ENCODE peak calls at places on chromosomes 1 and 21, in four cellular contexts. R, S, U and X are unnamed samples.

GRCh38 chr1:174965006-174965971 is 34.5 kb upstream of the CACYBP start:
- DNase-seq in R (no peak), U (no peak), S (peak; percentile 20), X (peak; percentile 7)

GRCh38 chr1:183124259-183124658 is 61.8 kb upstream of the LAMC2 start:
- DNase-seq in U (no peak), S (no peak), R (no peak), X (no peak)

GRCh38 chr1:109622895-109623294 is 3.3 kb downstream of the AMPD2 start:
- DNase-seq in R (no peak), S (no peak), U (no peak), X (no peak)

GRCh38 chr1:158864595-158864994 is 33.4 kb downstream of the MNDA start:
- DNase-seq in S (no peak), U (no peak), R (no peak), X (no peak)

GRCh38 chr1:29474845-29475244 is 238.5 kb downstream of the PTPRU start:
- DNase-seq in R (no peak), S (no peak), U (no peak), X (no peak)

GRCh38 chr1:86714159-86714558 is 9.8 kb downstream of the SH3GLB1 start:
- DNase-seq in U (no peak), S (no peak), R (no peak), X (peak; percentile 23)

GRCh38 chr1:25565188-25565591 is 21.8 kb downstream of the LDLRAP1 start:
- DNase-seq in R (no peak), U (no peak), S (no peak), X (peak; percentile 47)

GRCh38 chr1:156664046-156664948 is 12.9 kb downstream of the NES start:
- DNase-seq in R (no peak), S (no peak), U (no peak), X (peak; percentile 58)

GRCh38 chr1:235024045-235024439 is 104.6 kb downstream of the TOMM20 start:
- DNase-seq in S (no peak), R (no peak), U (no peak), X (no peak)

GRCh38 chr1:37282763-37283162 is 191.6 kb upstream of the ZC3H12A start:
- DNase-seq in S (no peak), R (no peak), U (no peak), X (no peak)

GRCh38 chr1:167086033-167086432 is 4.1 kb downstream of the GPA33 start:
- DNase-seq in S (no peak), R (no peak), U (no peak), X (no peak)

GRCh38 chr1:228850141-228851100 is 115.1 kb downstream of the RHOU start:
- DNase-seq in S (no peak), R (no peak), U (no peak), X (peak; percentile 58)

GRCh38 chr1:59750612-59751395 is 63.9 kb upstream of the HOOK1 start:
- DNase-seq in S (no peak), R (no peak), U (no peak), X (peak; percentile 94)

GRCh38 chr1:125080077-125080476 is 3895.3 kb downstream of the SRGAP2C start:
- DNase-seq in S (no peak), U (no peak), R (no peak), X (no peak)

GRCh38 chr1:246383791-246384190 is 123.3 kb downstream of the SMYD3 start:
- DNase-seq in U (no peak), S (no peak), R (no peak), X (no peak)

GRCh38 chr1:93815738-93816110 is 63.3 kb downstream of the DNTTIP2 start:
- DNase-seq in R (no peak), U (no peak), S (no peak), X (no peak)

GRCh38 chr1:182348916-182349747 is 42.5 kb downstream of the GLUL start:
- DNase-seq in R (no peak), S (no peak), U (no peak), X (no peak)

GRCh38 chr1:151540982-151541377 is 871 bp downstream of the TUFT1 start:
- DNase-seq in R (peak; percentile 37), S (no peak), U (no peak), X (no peak)

GRCh38 chr1:248140846-248141245 is 4.1 kb upstream of the OR2M5 start:
- DNase-seq in R (no peak), U (no peak), S (no peak), X (no peak)

GRCh38 chr1:117059334-117059677 is 820 bp upstream of the TTF2 start:
- DNase-seq in S (no peak), R (peak; percentile 36), U (peak; percentile 52), X (no peak)

GRCh38 chr1:225462714-225463574 is 35.1 kb upstream of the LBR start:
- DNase-seq in S (no peak), U (no peak), R (no peak), X (no peak)

GRCh38 chr1:6646499-6647148 is 22.0 kb downstream of the THAP3 start:
- DNase-seq in U (no peak), R (peak; percentile 28), S (peak; percentile 57), X (peak; percentile 54)
- TF ChIP-seq USF2 in U (no peak), R (no peak), S (no peak), X (no peak)

GRCh38 chr1:97204468-97204867 is 482.9 kb downstream of the PTBP2 start:
- DNase-seq in U (no peak), S (no peak), R (no peak), X (peak; percentile 75)

GRCh38 chr1:97200627-97201026 is 479.0 kb downstream of the PTBP2 start:
- DNase-seq in S (no peak), R (no peak), U (no peak), X (no peak)

GRCh38 chr1:97202481-97202880 is 480.9 kb downstream of the PTBP2 start:
- DNase-seq in S (no peak), R (no peak), U (no peak), X (no peak)

GRCh38 chr1:97202981-97203380 is 481.4 kb downstream of the PTBP2 start:
- DNase-seq in S (no peak), U (no peak), R (no peak), X (no peak)
- TF ChIP-seq ELK1 in S (no peak), U (no peak), R (no peak), X (no peak)

GRCh38 chr21:17497345-17497744 is 15.5 kb upstream of the CXADR start:
- DNase-seq in R (no peak), S (no peak), U (no peak), X (no peak)

GRCh38 chr21:17495680-17496079 is 17.2 kb upstream of the CXADR start:
- DNase-seq in R (no peak), S (no peak), U (no peak), X (no peak)

GRCh38 chr21:17498586-17498985 is 14.3 kb upstream of the CXADR start:
- DNase-seq in S (no peak), R (no peak), U (no peak), X (no peak)

GRCh38 chr21:17506936-17507335 is 5.9 kb upstream of the CXADR start:
- DNase-seq in R (no peak), S (no peak), U (no peak), X (no peak)

DNA sequence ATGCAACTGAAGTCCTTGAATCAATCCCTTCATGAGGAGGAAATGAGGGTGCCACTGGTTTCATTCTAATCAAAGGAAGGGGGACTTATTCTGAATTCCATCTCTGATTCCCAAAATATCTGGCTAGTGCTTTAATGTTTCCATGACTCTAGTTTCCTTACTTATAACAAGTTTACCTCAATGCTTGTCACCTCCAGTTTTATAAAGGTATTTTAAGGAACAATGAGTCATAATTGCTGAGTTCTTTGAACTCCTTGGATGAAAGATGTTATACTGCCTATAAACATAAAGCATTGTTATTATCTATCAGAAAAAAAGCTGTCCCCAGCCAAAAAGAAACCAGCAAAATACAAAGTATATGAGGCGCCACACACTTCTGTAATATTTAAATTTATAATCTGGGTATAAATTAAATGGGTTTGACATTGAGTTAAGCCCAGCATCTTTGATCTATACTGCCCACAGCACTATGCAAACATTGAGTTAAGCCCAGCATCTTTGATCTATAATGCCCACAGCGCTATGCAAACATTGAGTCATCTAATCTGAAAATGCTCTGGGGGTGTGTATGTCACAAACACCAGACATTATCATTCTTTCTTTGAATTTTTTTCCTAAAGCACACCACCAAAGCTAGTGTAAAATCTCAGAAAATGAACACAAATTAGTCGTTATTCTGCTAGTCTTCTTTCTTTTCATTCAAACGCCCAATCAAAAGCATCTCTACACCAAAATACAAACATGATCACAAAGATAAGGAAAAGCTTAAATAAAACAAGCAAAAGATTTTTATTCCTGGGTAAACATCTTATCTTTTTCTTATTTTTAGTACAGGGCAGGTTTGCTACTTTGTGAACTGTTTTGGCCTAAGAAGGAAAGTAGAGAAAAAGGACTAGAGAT is 11.5 kb upstream of the CXADR start:
- DNase-seq in S (no peak), U (no peak), R (no peak), X (no peak)
- TF ChIP-seq USF2 in S (no peak), U (no peak), R (no peak), X (no peak)

GRCh38 chr1:1422465-1423244 is 1.6 kb upstream of the ANKRD65 start:
- DNase-seq in S (no peak), R (no peak), U (no peak), X (peak; percentile 50)

GRCh38 chr1:1420654-1421134 is 382 bp downstream of the ANKRD65 start:
- DNase-seq in R (no peak), S (no peak), U (no peak), X (no peak)

GRCh38 chr1:1423245-1423597 is 2.1 kb upstream of the ANKRD65 start:
- DNase-seq in S (no peak), R (no peak), U (no peak), X (no peak)

GRCh38 chr1:1421147-1421906 is at the start of gene ANKRD65:
- DNase-seq in R (no peak), U (no peak), S (no peak), X (no peak)

GRCh38 chr1:1421907-1422464 is 910 bp upstream of the ANKRD65 start:
- DNase-seq in S (no peak), R (no peak), U (no peak), X (no peak)
- TF ChIP-seq ELK1 in S (no peak), R (no peak), U (no peak), X (no peak)

GRCh38 chr1:221664253-221664652 is 77.6 kb downstream of the DUSP10 start:
- DNase-seq in R (no peak), S (no peak), U (no peak), X (no peak)

GRCh38 chr1:221667504-221667903 is 74.4 kb downstream of the DUSP10 start:
- DNase-seq in S (no peak), U (peak; percentile 72), R (no peak), X (peak; percentile 90)

GRCh38 chr1:221663321-221663720 is 78.6 kb downstream of the DUSP10 start:
- DNase-seq in S (no peak), U (no peak), R (no peak), X (peak; percentile 58)
- TF ChIP-seq USF2 in S (no peak), U (no peak), R (no peak), X (no peak)

GRCh38 chr1:78678324-78678723 is 28.7 kb downstream of the IFI44 start:
- DNase-seq in U (no peak), R (no peak), S (no peak), X (no peak)
- TF ChIP-seq ELK1 in U (no peak), R (no peak), S (no peak), X (no peak)

GRCh38 chr1:7583291-7584096 is 187.6 kb upstream of the VAMP3 start:
- DNase-seq in S (no peak), U (no peak), R (no peak), X (no peak)
- TF ChIP-seq USF2 in S (no peak), U (no peak), R (no peak), X (no peak)

GRCh38 chr1:146032613-146033219 is 11.2 kb upstream of the HJV start:
- DNase-seq in S (peak; percentile 37), U (peak; percentile 23), R (no peak), X (peak; percentile 47)
- TF ChIP-seq ELK1 in S (no peak), U (no peak), R (no peak), X (no peak)